ENCODE peak calls at places on chromosome 15, in eight cellular contexts. Y is nucleus accumbens, B is hypothalamus, E is RCC 7860, G is AG10803, Q is fibroblast of gingiva, D is HEK293T, C is Ammon's horn. S is an unnamed sample.

GRCh38 chr15:48560321-48561051 is 85.0 kb downstream of the FBN1 start:
- DNase-seq in Y (no peak), B (no peak), E (no peak), G (peak), Q (peak), D (no peak), C (no peak), S (no peak)

GRCh38 chr15:26197719-26198118 is 334.6 kb upstream of the ATP10A start:
- DNase-seq in Y (no peak), B (no peak), E (no peak), G (no peak), Q (no peak), D (no peak), C (no peak), S (no peak)

GRCh38 chr15:83595191-83595590 is 58.7 kb upstream of the ADAMTSL3 start:
- DNase-seq in Y (no peak), B (no peak), E (no peak), G (no peak), Q (no peak), D (no peak), C (no peak), S (no peak)

GRCh38 chr15:68022061-68022460 is 32.1 kb upstream of the PIAS1 start:
- DNase-seq in Y (no peak), B (no peak), E (no peak), G (no peak), Q (no peak), D (no peak), C (peak), S (peak)

GRCh38 chr15:66772967-66773873 is 71.2 kb downstream of the SMAD6 start:
- DNase-seq in Y (no peak), B (no peak), E (peak), G (peak), Q (no peak), D (no peak), C (no peak), S (peak)

GRCh38 chr15:29952245-29952644 is 130.0 kb upstream of the TJP1 start:
- DNase-seq in Y (peak), B (peak), E (no peak), G (no peak), Q (no peak), D (no peak), C (peak), S (no peak)

GRCh38 chr15:75428152-75428551 is 23.3 kb downstream of the SIN3A start:
- DNase-seq in Y (no peak), B (no peak), E (no peak), G (no peak), Q (no peak), D (no peak), C (no peak), S (no peak)

GRCh38 chr15:75213212-75213767 is 11.6 kb downstream of the C15orf39 start:
- DNase-seq in Y (no peak), B (no peak), E (no peak), G (no peak), Q (no peak), D (no peak), C (no peak), S (no peak)

GRCh38 chr15:55250392-55250791 is 39.2 kb downstream of the RAB27A start:
- DNase-seq in Y (no peak), B (no peak), E (no peak), G (peak), Q (peak), D (no peak), C (no peak), S (no peak)

GRCh38 chr15:89587955-89588354 is 12.7 kb downstream of the TICRR start:
- DNase-seq in Y (no peak), B (no peak), E (peak), G (peak), Q (no peak), D (no peak), C (no peak), S (no peak)

GRCh38 chr15:88630798-88631463 is 7.9 kb upstream of the ISG20 start:
- DNase-seq in Y (no peak), B (no peak), E (no peak), G (no peak), Q (no peak), D (no peak), C (no peak), S (no peak)

GRCh38 chr15:89656116-89656815 is 999 bp upstream of the KIF7 start:
- DNase-seq in Y (no peak), B (no peak), E (peak), G (peak), Q (no peak), D (no peak), C (no peak), S (no peak)

GRCh38 chr15:81165565-81165964 is 31.1 kb upstream of the IL16 start:
- DNase-seq in Y (no peak), B (no peak), E (no peak), G (peak), Q (no peak), D (no peak), C (no peak), S (no peak)

GRCh38 chr15:89004726-89005030 is 83.6 kb upstream of the ABHD2 start:
- DNase-seq in Y (no peak), B (no peak), E (no peak), G (no peak), Q (no peak), D (no peak), C (no peak), S (no peak)

S was measured in heart left ventricle.